ENCODE peak calls at places on chromosome 4, in eight cellular contexts. N, G, S, L, Y, Z, B and D are unnamed samples.
A peak's percentile ranks its signal among the peaks of the same experiment; 100 is the strongest.

GRCh38 chr4:184745747-184746531 is 12.0 kb upstream of the CENPU start:
- DNase-seq in N (peak; percentile 76), G (no peak), S (peak; percentile 66), L (peak; percentile 75), Y (no peak), Z (peak; percentile 81), B (peak; percentile 82), D (peak; percentile 47)

GRCh38 chr4:98778206-98778605 is 119.8 kb upstream of the TSPAN5 start:
- DNase-seq in N (no peak), G (no peak), S (no peak), L (peak; percentile 88), Y (no peak), Z (no peak), B (no peak), D (peak; percentile 4)

GRCh38 chr4:41653523-41653922 is 95.0 kb downstream of the PHOX2B start:
- DNase-seq in N (no peak), G (no peak), S (no peak), L (no peak), Y (no peak), Z (no peak), B (no peak), D (no peak)

GRCh38 chr4:40363945-40364344 is 28.8 kb downstream of the CHRNA9 start:
- DNase-seq in N (no peak), G (no peak), S (no peak), L (no peak), Y (no peak), Z (no peak), B (no peak), D (no peak)

GRCh38 chr4:8435656-8436121 is 4.8 kb downstream of the ACOX3 start:
- DNase-seq in N (no peak), G (no peak), S (no peak), L (no peak), Y (no peak), Z (peak; percentile 41), B (no peak), D (no peak)

GRCh38 chr4:16026155-16026761 is 57.6 kb downstream of the PROM1 start:
- DNase-seq in N (no peak), G (no peak), S (peak; percentile 3), L (peak; percentile 27), Y (peak; percentile 14), Z (peak; percentile 52), B (peak; percentile 63), D (peak; percentile 32)

GRCh38 chr4:78512357-78512920 is 39.1 kb upstream of the ANXA3 start:
- DNase-seq in N (no peak), G (peak; percentile 63), S (no peak), L (no peak), Y (no peak), Z (no peak), B (no peak), D (no peak)

GRCh38 chr4:30600246-30600645 is 119.9 kb upstream of the PCDH7 start:
- DNase-seq in N (no peak), G (no peak), S (no peak), L (no peak), Y (no peak), Z (no peak), B (peak; percentile 18), D (no peak)

GRCh38 chr4:19381068-19381467 is 870.6 kb upstream of the SLIT2 start:
- DNase-seq in N (no peak), G (no peak), S (no peak), L (no peak), Y (peak; percentile 56), Z (no peak), B (no peak), D (no peak)

GRCh38 chr4:15043226-15043625 is 40.9 kb downstream of the CPEB2 start:
- DNase-seq in N (no peak), G (no peak), S (no peak), L (no peak), Y (no peak), Z (no peak), B (no peak), D (no peak)

GRCh38 chr4:16843831-16844508 is 54.5 kb downstream of the LDB2 start:
- DNase-seq in N (no peak), G (no peak), S (no peak), L (peak; percentile 38), Y (peak; percentile 38), Z (no peak), B (no peak), D (peak; percentile 12)

GRCh38 chr4:171846232-171846631 is 33.0 kb downstream of the GALNTL6 start:
- DNase-seq in N (peak; percentile 25), G (no peak), S (no peak), L (peak; percentile 74), Y (peak; percentile 20), Z (peak; percentile 10), B (peak; percentile 67), D (no peak)

GRCh38 chr4:184024637-184025036 is 119.5 kb downstream of the STOX2 start:
- DNase-seq in N (no peak), G (no peak), S (no peak), L (no peak), Y (no peak), Z (no peak), B (no peak), D (no peak)

GRCh38 chr4:96228463-96228862 is 388.6 kb downstream of the PDHA2 start:
- DNase-seq in N (no peak), G (no peak), S (no peak), L (no peak), Y (no peak), Z (no peak), B (no peak), D (no peak)

GRCh38 chr4:111214371-111214770 is 591.5 kb upstream of the PITX2 start:
- DNase-seq in N (no peak), G (no peak), S (no peak), L (no peak), Y (no peak), Z (no peak), B (no peak), D (no peak)

GRCh38 chr4:5839751-5840674 is 52.9 kb downstream of the CRMP1 start:
- DNase-seq in N (peak; percentile 86), G (no peak), S (no peak), L (no peak), Y (no peak), Z (no peak), B (no peak), D (no peak)

GRCh38 chr4:38768968-38769394 is 13.8 kb downstream of the TLR10 start:
- DNase-seq in N (no peak), G (no peak), S (no peak), L (peak; percentile 38), Y (no peak), Z (no peak), B (no peak), D (no peak)

GRCh38 chr4:123127218-123127617 is 204.8 kb upstream of the NUDT6 start:
- DNase-seq in N (no peak), G (no peak), S (no peak), L (no peak), Y (no peak), Z (no peak), B (no peak), D (no peak)

GRCh38 chr4:98608343-98608742 is 50.1 kb downstream of the TSPAN5 start:
- DNase-seq in N (no peak), G (no peak), S (no peak), L (no peak), Y (no peak), Z (no peak), B (no peak), D (no peak)

GRCh38 chr4:40350627-40351227 is 15.6 kb downstream of the CHRNA9 start:
- DNase-seq in N (no peak), G (no peak), S (no peak), L (no peak), Y (no peak), Z (no peak), B (no peak), D (no peak)

GRCh38 chr4:87949961-87950360 is 25.6 kb upstream of the SPP1 start:
- DNase-seq in N (no peak), G (no peak), S (no peak), L (peak; percentile 6), Y (peak; percentile 31), Z (no peak), B (no peak), D (peak; percentile 97)

GRCh38 chr4:146776691-146777090 is 138.0 kb downstream of the POU4F2 start:
- DNase-seq in N (no peak), G (peak; percentile 59), S (no peak), L (no peak), Y (no peak), Z (no peak), B (no peak), D (no peak)

GRCh38 chr4:156038772-156039171 is 85.1 kb upstream of the CTSO start:
- DNase-seq in N (no peak), G (no peak), S (no peak), L (no peak), Y (no peak), Z (no peak), B (no peak), D (no peak)

GRCh38 chr4:74105656-74106275 is 6.8 kb upstream of the CXCL2 start:
- DNase-seq in N (peak; percentile 58), G (no peak), S (no peak), L (peak; percentile 9), Y (no peak), Z (no peak), B (no peak), D (no peak)

GRCh38 chr4:38242822-38243384 is 282.7 kb downstream of the PTTG2 start:
- DNase-seq in N (no peak), G (no peak), S (no peak), L (no peak), Y (no peak), Z (no peak), B (no peak), D (no peak)

GRCh38 chr4:130422255-130422654 is 1326.3 kb downstream of the C4orf33 start:
- DNase-seq in N (no peak), G (no peak), S (no peak), L (no peak), Y (no peak), Z (no peak), B (no peak), D (no peak)

GRCh38 chr4:6464842-6465588 is 7.4 kb downstream of the PPP2R2C start:
- DNase-seq in N (no peak), G (no peak), S (no peak), L (no peak), Y (no peak), Z (no peak), B (peak; percentile 75), D (peak; percentile 47)

GRCh38 chr4:153450545-153450917 is 15.6 kb upstream of the TMEM131L start:
- DNase-seq in N (no peak), G (no peak), S (no peak), L (no peak), Y (no peak), Z (no peak), B (no peak), D (no peak)